ENCODE peak calls at places on chromosomes 3 and 15, in eight cellular contexts. C, H, E, L, N, D, F and O are unnamed samples.

GRCh38 chr15:64527263-64527984 is 67.0 kb downstream of the ZNF609 start:
- DNase-seq in C (peak; percentile 64), H (no peak), E (peak; percentile 82), L (no peak), N (no peak), D (no peak), F (no peak), O (no peak)

GRCh38 chr3:129352045-129352444 is 73.4 kb downstream of the HMCES start:
- DNase-seq in C (no peak), H (no peak), E (no peak), L (no peak), N (no peak), D (no peak), F (no peak), O (no peak)

GRCh38 chr15:41490355-41490754 is 3.3 kb upstream of the ITPKA start:
- DNase-seq in C (peak; percentile 96), H (peak; percentile 69), E (peak; percentile 98), L (no peak), N (no peak), D (no peak), F (no peak), O (no peak)

GRCh38 chr3:10470666-10471336 is 34.6 kb downstream of the ATP2B2 start:
- DNase-seq in C (no peak), H (no peak), E (no peak), L (peak; percentile 54), N (no peak), D (peak; percentile 56), F (no peak), O (no peak)

GRCh38 chr15:101578443-101578894 is 73.7 kb downstream of the TM2D3 start:
- DNase-seq in C (no peak), H (peak; percentile 63), E (no peak), L (no peak), N (peak; percentile 25), D (no peak), F (peak; percentile 62), O (peak; percentile 79)

GRCh38 chr3:195102609-195103467 is 168.1 kb downstream of the XXYLT1 start:
- DNase-seq in C (peak; percentile 94), H (no peak), E (peak; percentile 95), L (peak; percentile 56), N (no peak), D (no peak), F (no peak), O (no peak)

GRCh38 chr15:71083349-71083748 is 31.9 kb upstream of the THSD4 start:
- DNase-seq in C (peak; percentile 41), H (no peak), E (peak; percentile 92), L (no peak), N (no peak), D (no peak), F (no peak), O (no peak)

GRCh38 chr3:76724075-76724474 is 315.8 kb upstream of the ROBO2 start:
- DNase-seq in C (no peak), H (no peak), E (no peak), L (no peak), N (no peak), D (no peak), F (no peak), O (no peak)

GRCh38 chr15:42107483-42107882 is 13.1 kb upstream of the PLA2G4D start:
- DNase-seq in C (no peak), H (peak; percentile 5), E (peak; percentile 5), L (peak; percentile 35), N (no peak), D (no peak), F (peak; percentile 78), O (peak; percentile 92)

GRCh38 chr3:158909870-158910269 is 108.0 kb downstream of the MFSD1 start:
- DNase-seq in C (peak; percentile 18), H (no peak), E (peak; percentile 44), L (no peak), N (no peak), D (no peak), F (no peak), O (no peak)

GRCh38 chr15:71121442-71121841 is 6.2 kb downstream of the THSD4 start:
- DNase-seq in C (no peak), H (no peak), E (no peak), L (no peak), N (no peak), D (no peak), F (no peak), O (no peak)

GRCh38 chr3:115330406-115330805 is 183.3 kb upstream of the ZBTB20 start:
- DNase-seq in C (peak; percentile 61), H (no peak), E (peak; percentile 82), L (no peak), N (no peak), D (no peak), F (no peak), O (no peak)

GRCh38 chr3:169244119-169244864 is 419.2 kb downstream of the MECOM start:
- DNase-seq in C (no peak), H (no peak), E (no peak), L (no peak), N (no peak), D (no peak), F (no peak), O (no peak)

GRCh38 chr3:172987268-172987667 is 153.8 kb downstream of the SPATA16 start:
- DNase-seq in C (no peak), H (no peak), E (no peak), L (no peak), N (no peak), D (no peak), F (no peak), O (no peak)

GRCh38 chr15:67176195-67176971 is 78.1 kb downstream of the AAGAB start:
- DNase-seq in C (no peak), H (no peak), E (no peak), L (no peak), N (no peak), D (no peak), F (peak; percentile 88), O (no peak)

GRCh38 chr3:113557374-113557773 is 25.0 kb downstream of the SIDT1 start:
- DNase-seq in C (peak; percentile 23), H (no peak), E (peak; percentile 39), L (no peak), N (no peak), D (no peak), F (no peak), O (no peak)

GRCh38 chr3:1092771-1093170 is at the start of gene CNTN6:
- DNase-seq in C (peak; percentile 29), H (no peak), E (peak; percentile 58), L (no peak), N (no peak), D (no peak), F (no peak), O (no peak)

GRCh38 chr3:30613135-30613825 is 6.9 kb downstream of the TGFBR2 start:
- DNase-seq in C (no peak), H (no peak), E (no peak), L (no peak), N (no peak), D (no peak), F (no peak), O (no peak)

GRCh38 chr15:77118787-77119410 is 48.0 kb upstream of the TSPAN3 start:
- DNase-seq in C (peak; percentile 81), H (peak; percentile 60), E (peak; percentile 68), L (no peak), N (no peak), D (no peak), F (peak; percentile 40), O (no peak)

GRCh38 chr3:132210476-132211346 is 106.5 kb upstream of the ACP3 start:
- DNase-seq in C (no peak), H (peak; percentile 15), E (no peak), L (no peak), N (peak; percentile 25), D (peak; percentile 24), F (peak; percentile 63), O (peak; percentile 79)

GRCh38 chr3:11170052-11170770 is 15.9 kb downstream of the HRH1 start:
- DNase-seq in C (no peak), H (no peak), E (peak; percentile 63), L (peak; percentile 27), N (no peak), D (no peak), F (no peak), O (no peak)

DNA sequence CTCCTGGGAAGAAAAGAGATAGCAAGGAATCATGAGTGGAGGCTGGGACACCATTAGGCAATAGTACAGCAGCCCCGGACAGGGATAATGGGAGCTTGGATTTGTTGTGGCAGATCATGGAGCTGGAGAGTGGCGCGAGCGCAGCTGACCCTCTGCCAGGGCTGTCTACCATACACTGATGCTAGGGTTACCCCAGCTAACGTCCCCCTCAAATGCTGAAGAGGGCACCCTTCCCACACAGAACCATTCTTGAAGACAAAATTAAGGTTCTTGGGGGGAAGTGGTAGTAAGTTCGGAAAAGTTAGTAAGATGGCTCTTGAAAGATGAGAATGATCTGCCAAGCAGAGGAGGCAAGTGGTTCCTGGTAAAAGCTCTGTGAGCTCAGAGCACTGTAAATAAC is 61.1 kb downstream of the ST3GAL6 start:
- DNase-seq in C (no peak), H (no peak), E (no peak), L (no peak), N (no peak), D (peak; percentile 42), F (no peak), O (no peak)
- TF ChIP-seq CTCF in C (no peak), H (no peak), E (peak; percentile 25), L (no peak), N (no peak), D (no peak), F (no peak), O (no peak)

GRCh38 chr3:133831966-133832801 is 26.6 kb downstream of the SRPRB start:
- DNase-seq in C (no peak), H (no peak), E (no peak), L (no peak), N (no peak), D (no peak), F (no peak), O (no peak)
- TF ChIP-seq CTCF in C (no peak), H (peak; percentile 19), E (no peak), L (no peak), N (peak; percentile 17), D (no peak), F (no peak), O (no peak)

DNA sequence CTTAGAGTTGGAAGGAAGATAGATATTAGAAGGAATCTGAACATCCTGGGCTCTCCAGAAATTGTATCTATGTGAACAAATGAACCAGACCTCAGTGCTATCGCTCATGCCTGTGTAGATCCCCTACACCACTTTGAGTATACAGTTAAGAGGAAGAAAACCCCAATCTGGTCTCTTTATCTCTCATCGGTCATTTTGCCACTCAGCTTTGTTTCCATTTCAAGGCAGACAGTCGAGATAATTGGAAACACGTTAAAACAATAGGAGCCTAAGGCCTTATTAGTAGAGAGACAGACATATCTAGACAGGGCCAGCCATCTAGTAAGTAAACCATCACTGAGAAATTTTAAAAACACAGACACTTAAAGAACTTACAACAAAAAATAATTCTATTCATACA is 101.6 kb downstream of the MYLK start:
- DNase-seq in C (no peak), H (no peak), E (no peak), L (no peak), N (no peak), D (no peak), F (no peak), O (no peak)
- TF ChIP-seq CTCF in C (no peak), H (no peak), E (no peak), L (no peak), N (no peak), D (no peak), F (no peak), O (no peak)

DNA sequence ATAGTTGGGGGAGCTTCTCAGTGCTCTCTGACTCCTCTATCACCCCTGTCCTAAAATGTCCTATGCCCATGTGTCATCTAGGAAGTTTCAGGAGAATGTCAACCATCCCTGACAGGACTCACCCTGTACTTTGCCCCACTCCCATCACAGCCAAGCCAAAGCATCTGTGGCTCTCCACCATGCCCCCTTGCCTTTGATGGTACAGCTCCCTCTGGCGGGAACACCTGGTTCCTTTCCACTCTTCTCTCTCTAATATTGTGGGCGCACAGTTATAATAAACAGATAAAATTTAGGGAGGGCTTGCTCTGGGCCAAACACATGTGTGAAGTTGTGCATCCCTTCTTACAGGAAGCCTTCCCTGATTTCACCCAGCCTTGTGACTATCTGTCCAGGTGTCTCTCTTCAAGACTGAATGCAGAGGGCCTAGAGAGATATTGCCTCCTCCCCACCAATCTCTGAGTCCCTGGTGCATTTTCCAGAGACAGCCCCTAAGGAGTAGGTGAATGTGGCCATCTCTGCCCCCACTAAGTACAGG is 62.8 kb downstream of the ISG20 start:
- DNase-seq in C (no peak), H (peak; percentile 65), E (no peak), L (no peak), N (no peak), D (no peak), F (no peak), O (peak; percentile 30)
- TF ChIP-seq CTCF in C (peak; percentile 35), H (peak; percentile 58), E (peak; percentile 9), L (no peak), N (peak; percentile 53), D (no peak), F (no peak), O (no peak)